ENCODE peak calls at places on chromosomes 1 and 21, in eight cellular contexts. One of them, this sample, is unnamed.

GRCh38 chr1:239955431-239955830 is 136.3 kb upstream of the FMN2 start:
- DNase-seq in HFFc6: no peak
- DNase-seq in cardiac muscle cell: no peak
- DNase-seq in left lung: no peak
- DNase-seq in astrocyte of the cerebellum: no peak
- DNase-seq in endothelial cell: no peak
- DNase-seq in PC-9: no peak
- DNase-seq in coronary artery: no peak
- DNase-seq in this sample: no peak

GRCh38 chr1:226723640-226724532 is 15.2 kb downstream of the ITPKB start:
- DNase-seq in astrocyte of the cerebellum: peak; percentile 62
- DNase-seq in endothelial cell: no peak
- DNase-seq in HFFc6: peak; percentile 41
- DNase-seq in cardiac muscle cell: peak; percentile 81
- DNase-seq in left lung: no peak
- DNase-seq in PC-9: no peak
- DNase-seq in coronary artery: no peak
- DNase-seq in this sample: peak; percentile 86

GRCh38 chr21:35753308-35753707 is 307.0 kb downstream of the SETD4 start:
- DNase-seq in endothelial cell: no peak
- DNase-seq in cardiac muscle cell: no peak
- DNase-seq in HFFc6: no peak
- DNase-seq in coronary artery: no peak
- DNase-seq in left lung: no peak
- DNase-seq in PC-9: no peak
- DNase-seq in astrocyte of the cerebellum: no peak
- DNase-seq in this sample: no peak

GRCh38 chr1:167043752-167044488 is 46.3 kb downstream of the GPA33 start:
- DNase-seq in cardiac muscle cell: peak; percentile 49
- DNase-seq in astrocyte of the cerebellum: peak; percentile 57
- DNase-seq in left lung: peak; percentile 94
- DNase-seq in endothelial cell: no peak
- DNase-seq in PC-9: peak; percentile 50
- DNase-seq in HFFc6: no peak
- DNase-seq in coronary artery: no peak
- DNase-seq in this sample: peak; percentile 69

GRCh38 chr1:59443355-59443754 is 146.5 kb downstream of the FGGY start:
- DNase-seq in coronary artery: no peak
- DNase-seq in left lung: no peak
- DNase-seq in cardiac muscle cell: peak; percentile 50
- DNase-seq in astrocyte of the cerebellum: no peak
- DNase-seq in PC-9: no peak
- DNase-seq in HFFc6: peak; percentile 36
- DNase-seq in endothelial cell: no peak
- DNase-seq in this sample: no peak

GRCh38 chr1:176770066-176770465 is 307.1 kb downstream of the PAPPA2 start:
- DNase-seq in cardiac muscle cell: no peak
- DNase-seq in left lung: no peak
- DNase-seq in endothelial cell: no peak
- DNase-seq in astrocyte of the cerebellum: no peak
- DNase-seq in PC-9: no peak
- DNase-seq in HFFc6: no peak
- DNase-seq in coronary artery: no peak
- DNase-seq in this sample: no peak

GRCh38 chr21:32844653-32845443 is 73.3 kb upstream of the PAXBP1 start:
- DNase-seq in astrocyte of the cerebellum: no peak
- DNase-seq in cardiac muscle cell: peak; percentile 70
- DNase-seq in endothelial cell: no peak
- DNase-seq in coronary artery: no peak
- DNase-seq in HFFc6: peak; percentile 72
- DNase-seq in left lung: no peak
- DNase-seq in PC-9: peak; percentile 61
- DNase-seq in this sample: no peak

GRCh38 chr1:119003413-119004128 is 15.4 kb upstream of the TBX15 start:
- DNase-seq in PC-9: no peak
- DNase-seq in endothelial cell: no peak
- DNase-seq in astrocyte of the cerebellum: no peak
- DNase-seq in left lung: no peak
- DNase-seq in HFFc6: no peak
- DNase-seq in cardiac muscle cell: no peak
- DNase-seq in coronary artery: no peak
- DNase-seq in this sample: no peak

GRCh38 chr1:54460346-54460745 is 54.2 kb upstream of the SSBP3 start:
- DNase-seq in PC-9: no peak
- DNase-seq in endothelial cell: no peak
- DNase-seq in cardiac muscle cell: no peak
- DNase-seq in HFFc6: no peak
- DNase-seq in left lung: no peak
- DNase-seq in astrocyte of the cerebellum: no peak
- DNase-seq in coronary artery: peak; percentile 45
- DNase-seq in this sample: no peak

GRCh38 chr1:214584805-214585766 is 17.9 kb upstream of the CENPF start:
- DNase-seq in HFFc6: peak; percentile 65
- DNase-seq in PC-9: peak; percentile 73
- DNase-seq in cardiac muscle cell: peak; percentile 75
- DNase-seq in coronary artery: no peak
- DNase-seq in endothelial cell: no peak
- DNase-seq in left lung: no peak
- DNase-seq in astrocyte of the cerebellum: no peak
- DNase-seq in this sample: peak; percentile 71

GRCh38 chr1:41241748-41242644 is at the start of gene SCMH1:
- DNase-seq in PC-9: no peak
- DNase-seq in astrocyte of the cerebellum: no peak
- DNase-seq in cardiac muscle cell: peak; percentile 60
- DNase-seq in left lung: peak; percentile 86
- DNase-seq in HFFc6: no peak
- DNase-seq in endothelial cell: peak; percentile 62
- DNase-seq in coronary artery: no peak
- DNase-seq in this sample: peak; percentile 88

GRCh38 chr1:229023651-229024295 is 247.1 kb upstream of the RAB4A start:
- DNase-seq in astrocyte of the cerebellum: no peak
- DNase-seq in coronary artery: no peak
- DNase-seq in HFFc6: no peak
- DNase-seq in left lung: no peak
- DNase-seq in endothelial cell: no peak
- DNase-seq in cardiac muscle cell: no peak
- DNase-seq in PC-9: no peak
- DNase-seq in this sample: no peak

GRCh38 chr1:174999926-175000696 is at the start of gene CACYBP:
- DNase-seq in cardiac muscle cell: peak; percentile 41
- DNase-seq in PC-9: no peak
- DNase-seq in coronary artery: peak; percentile 86
- DNase-seq in HFFc6: peak; percentile 23
- DNase-seq in endothelial cell: no peak
- DNase-seq in astrocyte of the cerebellum: no peak
- DNase-seq in left lung: no peak
- DNase-seq in this sample: peak; percentile 42

DNA sequence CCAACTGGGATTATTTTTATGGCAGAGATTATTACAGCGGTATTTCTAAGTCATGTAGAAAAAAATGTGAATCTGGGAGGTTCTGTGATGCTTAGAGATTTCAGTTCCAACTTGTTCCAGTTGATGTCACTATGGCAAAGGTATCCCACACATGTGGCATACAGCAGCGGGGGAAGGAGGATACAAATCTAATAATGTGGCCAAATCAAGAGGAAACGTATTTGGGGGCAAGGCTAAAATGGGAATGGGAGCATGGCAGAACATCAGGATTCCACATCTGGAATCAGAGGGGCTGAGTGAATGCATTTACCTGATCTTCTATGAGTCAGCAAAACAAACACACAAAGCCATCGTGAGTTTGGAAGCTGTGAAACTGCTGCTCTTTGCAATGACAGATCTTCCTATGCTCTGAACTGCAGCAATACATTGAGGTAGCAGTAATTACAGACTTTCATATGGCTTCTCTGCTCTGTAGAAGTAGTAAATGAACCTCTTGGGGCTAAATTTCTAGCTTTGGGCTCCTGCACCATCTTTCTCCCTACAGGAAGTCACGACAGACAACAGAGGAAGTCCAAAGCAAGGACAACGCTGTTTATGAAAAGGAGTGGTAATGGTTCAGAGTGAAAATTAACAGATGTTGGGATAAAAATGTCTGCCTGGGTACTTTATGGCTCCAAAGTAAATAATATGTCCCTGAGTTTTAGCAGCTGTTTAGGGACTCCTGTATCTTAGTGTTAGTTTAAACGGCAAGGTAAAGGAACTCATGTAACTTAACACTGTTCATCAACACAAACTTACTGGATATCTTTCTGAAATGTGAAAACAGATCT is 55.6 kb downstream of the GABPA start:
- DNase-seq in endothelial cell: no peak
- DNase-seq in PC-9: no peak
- DNase-seq in left lung: no peak
- DNase-seq in HFFc6: peak; percentile 34
- DNase-seq in coronary artery: no peak
- DNase-seq in cardiac muscle cell: peak; percentile 65
- DNase-seq in astrocyte of the cerebellum: peak; percentile 16
- DNase-seq in this sample: peak; percentile 52
- TF ChIP-seq CTCF in endothelial cell: peak; percentile 15
- TF ChIP-seq CTCF in PC-9: peak; percentile 37
- TF ChIP-seq CTCF in left lung: no peak
- TF ChIP-seq CTCF in HFFc6: peak; percentile 56
- TF ChIP-seq CTCF in coronary artery: no peak
- TF ChIP-seq CTCF in cardiac muscle cell: peak; percentile 44
- TF ChIP-seq CTCF in astrocyte of the cerebellum: peak; percentile 58
- TF ChIP-seq CTCF in this sample: peak; percentile 61

GRCh38 chr1:206809504-206810084 is 37.3 kb upstream of the IL10 start:
- DNase-seq in cardiac muscle cell: peak; percentile 71
- DNase-seq in endothelial cell: peak; percentile 13
- DNase-seq in HFFc6: peak; percentile 39
- DNase-seq in astrocyte of the cerebellum: no peak
- DNase-seq in coronary artery: no peak
- DNase-seq in PC-9: no peak
- DNase-seq in left lung: no peak
- DNase-seq in this sample: peak; percentile 37
- TF ChIP-seq CTCF in cardiac muscle cell: peak; percentile 66
- TF ChIP-seq CTCF in endothelial cell: no peak
- TF ChIP-seq CTCF in HFFc6: peak; percentile 77
- TF ChIP-seq CTCF in astrocyte of the cerebellum: peak; percentile 55
- TF ChIP-seq CTCF in coronary artery: no peak
- TF ChIP-seq CTCF in PC-9: peak; percentile 57
- TF ChIP-seq CTCF in left lung: peak; percentile 17
- TF ChIP-seq CTCF in this sample: peak; percentile 61

GRCh38 chr1:26536521-26536920 is 7.0 kb downstream of the RPS6KA1 start:
- DNase-seq in coronary artery: no peak
- DNase-seq in cardiac muscle cell: no peak
- DNase-seq in endothelial cell: no peak
- DNase-seq in left lung: no peak
- DNase-seq in HFFc6: no peak
- DNase-seq in astrocyte of the cerebellum: no peak
- DNase-seq in PC-9: no peak
- DNase-seq in this sample: no peak

GRCh38 chr1:26536081-26536480 is 6.5 kb downstream of the RPS6KA1 start:
- DNase-seq in endothelial cell: no peak
- DNase-seq in cardiac muscle cell: no peak
- DNase-seq in coronary artery: no peak
- DNase-seq in PC-9: no peak
- DNase-seq in HFFc6: no peak
- DNase-seq in left lung: no peak
- DNase-seq in astrocyte of the cerebellum: no peak
- DNase-seq in this sample: no peak

GRCh38 chr1:26538480-26539412 is 9.2 kb downstream of the RPS6KA1 start:
- DNase-seq in coronary artery: peak; percentile 69
- DNase-seq in left lung: peak; percentile 45
- DNase-seq in HFFc6: peak; percentile 33
- DNase-seq in PC-9: no peak
- DNase-seq in astrocyte of the cerebellum: no peak
- DNase-seq in cardiac muscle cell: peak; percentile 64
- DNase-seq in endothelial cell: peak; percentile 37
- DNase-seq in this sample: peak; percentile 78

GRCh38 chr1:26539722-26540121 is 10.2 kb downstream of the RPS6KA1 start:
- DNase-seq in PC-9: no peak
- DNase-seq in endothelial cell: no peak
- DNase-seq in cardiac muscle cell: no peak
- DNase-seq in astrocyte of the cerebellum: no peak
- DNase-seq in coronary artery: peak; percentile 69
- DNase-seq in left lung: peak; percentile 40
- DNase-seq in HFFc6: no peak
- DNase-seq in this sample: no peak

DNA sequence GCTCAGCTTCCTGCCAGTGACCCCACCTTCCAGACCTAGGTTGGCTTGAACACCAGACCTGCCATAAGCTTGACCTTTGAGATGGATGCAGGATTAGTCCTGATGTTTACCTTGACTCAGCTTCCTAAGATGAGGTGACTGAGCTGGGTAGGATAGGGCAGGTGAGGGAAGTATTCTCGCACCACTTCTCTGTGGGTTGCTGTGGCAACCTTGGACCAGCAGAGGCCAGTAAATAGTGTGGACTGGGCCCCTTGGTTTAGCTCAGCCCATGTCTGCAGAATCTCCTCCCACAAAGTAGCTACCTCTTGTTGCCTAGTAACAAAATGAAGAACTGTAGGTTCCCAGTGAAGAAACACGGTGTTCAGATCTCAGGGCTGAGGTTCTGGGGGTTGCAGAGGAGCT is 8.4 kb downstream of the RPS6KA1 start:
- DNase-seq in HFFc6: peak; percentile 36
- DNase-seq in astrocyte of the cerebellum: no peak
- DNase-seq in coronary artery: no peak
- DNase-seq in endothelial cell: peak; percentile 41
- DNase-seq in cardiac muscle cell: peak; percentile 59
- DNase-seq in left lung: no peak
- DNase-seq in PC-9: peak; percentile 83
- DNase-seq in this sample: peak; percentile 71
- TF ChIP-seq CTCF in HFFc6: peak; percentile 31
- TF ChIP-seq CTCF in astrocyte of the cerebellum: peak; percentile 52
- TF ChIP-seq CTCF in coronary artery: no peak
- TF ChIP-seq CTCF in endothelial cell: no peak
- TF ChIP-seq CTCF in cardiac muscle cell: peak; percentile 54
- TF ChIP-seq CTCF in left lung: no peak
- TF ChIP-seq CTCF in PC-9: no peak
- TF ChIP-seq CTCF in this sample: peak; percentile 47

DNA sequence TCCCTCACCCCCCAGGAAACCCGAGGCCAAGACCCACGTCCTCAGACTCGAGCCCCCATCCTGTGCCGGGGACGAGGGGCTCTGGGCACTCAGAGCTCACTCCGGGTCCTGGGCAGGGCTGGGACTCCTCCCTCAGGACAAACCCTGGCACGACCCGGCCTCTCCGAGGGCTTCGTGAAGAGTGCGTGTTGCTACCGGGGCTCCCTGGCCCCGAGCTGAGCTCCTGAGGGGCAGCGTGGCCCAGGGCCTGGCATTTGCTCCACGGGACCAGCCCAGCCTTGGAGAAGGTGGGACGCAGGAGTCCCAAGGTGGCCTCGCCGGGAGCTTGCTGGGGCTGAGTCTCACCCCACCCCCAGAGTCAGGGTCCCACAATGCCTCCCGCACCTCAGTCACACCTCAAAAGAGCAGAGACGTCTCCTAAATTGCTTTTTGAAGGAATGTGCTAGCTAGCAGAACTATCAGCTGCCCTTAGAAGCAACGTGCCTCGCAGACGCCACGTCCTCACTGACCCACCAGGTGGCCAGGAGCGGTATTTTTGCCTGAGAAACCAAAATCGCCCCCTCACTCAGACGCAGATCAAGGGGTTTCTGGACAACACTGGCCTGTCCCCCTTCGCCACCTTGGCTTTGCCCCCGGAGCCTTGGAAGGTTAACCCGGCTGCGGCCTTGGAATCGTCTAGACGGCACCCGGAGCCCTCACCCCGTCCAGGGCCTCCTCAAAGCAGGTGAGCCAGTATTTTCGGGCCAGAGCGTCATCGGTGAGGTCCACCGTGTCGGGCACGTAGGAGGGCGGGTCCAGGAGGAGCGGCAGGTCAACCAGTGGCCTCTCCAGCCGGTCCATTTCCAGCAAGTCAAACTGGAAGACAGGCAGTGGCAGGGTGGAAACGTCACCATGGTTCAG is 11.3 kb downstream of the PANK4 start:
- DNase-seq in coronary artery: no peak
- DNase-seq in astrocyte of the cerebellum: no peak
- DNase-seq in cardiac muscle cell: no peak
- DNase-seq in endothelial cell: no peak
- DNase-seq in PC-9: no peak
- DNase-seq in HFFc6: no peak
- DNase-seq in left lung: no peak
- DNase-seq in this sample: peak; percentile 49
- TF ChIP-seq CTCF in coronary artery: no peak
- TF ChIP-seq CTCF in astrocyte of the cerebellum: peak; percentile 20
- TF ChIP-seq CTCF in cardiac muscle cell: no peak
- TF ChIP-seq CTCF in endothelial cell: no peak
- TF ChIP-seq CTCF in PC-9: peak; percentile 29
- TF ChIP-seq CTCF in HFFc6: peak; percentile 58
- TF ChIP-seq CTCF in left lung: no peak
- TF ChIP-seq CTCF in this sample: peak; percentile 21